ENCODE peak calls at places on chromosomes 6 and 20, in ten cellular contexts. N is T-helper 1 cell; K is pons; T is GF-D8; O is NCI-H2081; S is activated naive CD8-positive, alpha-beta T cell treated with anti-CD3 and anti-CD28 coated beads, Interleukin-2, amount 50 U/mL, for 24 hours; F is kidney tubule cell; Z is GDM1; V is transverse colon; G is T-helper 2 cell. L is an unnamed sample.

GRCh38 chr6:21461844-21462518 is 131.6 kb upstream of the SOX4 start:
- DNase-seq in N (no peak), K (no peak), T (no peak), O (no peak), S (no peak), F (no peak), Z (no peak), V (no peak), G (no peak), L (no peak)

GRCh38 chr6:35025241-35026188 is 115.6 kb downstream of the TCP11 start:
- DNase-seq in N (no peak), K (peak), T (no peak), O (no peak), S (no peak), F (peak), Z (no peak), V (no peak), G (no peak), L (no peak)

GRCh38 chr6:34070315-34071110 is 75.4 kb downstream of the GRM4 start:
- DNase-seq in N (no peak), K (no peak), T (no peak), O (no peak), S (no peak), F (no peak), Z (no peak), V (no peak), G (no peak), L (no peak)

GRCh38 chr20:32777177-32777956 is 15.2 kb downstream of the DNMT3B start:
- DNase-seq in N (no peak), K (no peak), T (no peak), O (no peak), S (no peak), F (peak), Z (no peak), V (no peak), G (no peak), L (no peak)

GRCh38 chr6:14448246-14448645 is 330.7 kb downstream of the CD83 start:
- DNase-seq in N (no peak), K (no peak), T (no peak), O (no peak), S (no peak), F (no peak), Z (no peak), V (no peak), G (no peak), L (no peak)

GRCh38 chr6:96816182-96816888 is 20.9 kb downstream of the GPR63 start:
- DNase-seq in N (no peak), K (no peak), T (no peak), O (no peak), S (no peak), F (no peak), Z (no peak), V (no peak), G (no peak), L (no peak)

GRCh38 chr20:19275630-19276071 is 63.2 kb downstream of the SLC24A3 start:
- DNase-seq in N (no peak), K (peak), T (no peak), O (no peak), S (no peak), F (no peak), Z (no peak), V (peak), G (no peak), L (no peak)

GRCh38 chr6:71537717-71538116 is 249.1 kb downstream of the OGFRL1 start:
- DNase-seq in N (no peak), K (no peak), T (no peak), O (no peak), S (no peak), F (peak), Z (no peak), V (no peak), G (no peak), L (no peak)

GRCh38 chr6:41698350-41698781 is 37.0 kb downstream of the TFEB start:
- DNase-seq in N (no peak), K (no peak), T (no peak), O (no peak), S (no peak), F (peak), Z (no peak), V (no peak), G (no peak), L (no peak)

GRCh38 chr6:100382031-100382430 is 82.7 kb downstream of the SIM1 start:
- DNase-seq in N (no peak), K (no peak), T (no peak), O (no peak), S (no peak), F (peak), Z (no peak), V (no peak), G (no peak), L (no peak)

GRCh38 chr6:128078276-128078675 is 177.4 kb upstream of the THEMIS start:
- DNase-seq in N (no peak), K (no peak), T (no peak), O (no peak), S (no peak), F (no peak), Z (no peak), V (no peak), G (no peak), L (no peak)